ENCODE peak calls at places on chromosomes 6 and 20, in ten cellular contexts. H is mucosa of descending colon, V is BE2C, B is brain microvascular endothelial cell, D is sigmoid colon, A is heart right ventricle, Y is IMR-90, P is lower leg skin, K is AG10803, M is MM.1S. X is an unnamed sample.

GRCh38 chr6:111230351-111231077 is 143.2 kb downstream of the SLC16A10 start:
- DNase-seq in M (no peak), A (no peak), V (no peak), K (peak; percentile 79), Y (peak; percentile 88), P (no peak), D (no peak), H (no peak), B (peak; percentile 22), X (peak; percentile 94)

GRCh38 chr6:140485740-140486467 is 1111.5 kb upstream of the CITED2 start:
- DNase-seq in Y (peak; percentile 95), P (no peak), H (no peak), B (peak; percentile 89), K (peak; percentile 92), D (peak; percentile 66), A (no peak), V (no peak), M (no peak), X (peak; percentile 84)

GRCh38 chr6:61217714-61218113 is 1068.3 kb downstream of the KHDRBS2 start:
- DNase-seq in B (no peak), P (no peak), D (no peak), A (no peak), Y (no peak), V (no peak), K (no peak), M (no peak), H (no peak), X (no peak)

GRCh38 chr6:91523511-91523910 is 936.6 kb upstream of the MAP3K7 start:
- DNase-seq in B (no peak), H (no peak), Y (no peak), A (no peak), K (no peak), P (no peak), V (no peak), D (no peak), M (no peak), X (no peak)

GRCh38 chr20:50191566-50192363 is 1.1 kb downstream of the CEBPB start:
- DNase-seq in B (no peak), M (peak; percentile 67), V (peak; percentile 77), A (peak; percentile 55), H (peak; percentile 76), D (peak; percentile 76), Y (peak; percentile 28), P (no peak), K (peak; percentile 43), X (peak; percentile 44)

GRCh38 chr6:7156666-7157278 is 49.0 kb downstream of the RREB1 start:
- DNase-seq in M (no peak), V (no peak), P (no peak), D (no peak), A (no peak), H (no peak), K (peak; percentile 93), B (peak; percentile 56), Y (peak; percentile 75), X (peak; percentile 86)

GRCh38 chr6:149331043-149331807 is 13.7 kb downstream of the TAB2 start:
- DNase-seq in B (no peak), A (no peak), K (peak; percentile 33), D (no peak), P (no peak), V (no peak), M (no peak), Y (peak; percentile 73), H (no peak), X (no peak)

GRCh38 chr6:85483041-85483700 is 33.3 kb downstream of the NT5E start:
- DNase-seq in H (peak; percentile 90), P (peak; percentile 78), B (peak; percentile 78), A (peak; percentile 79), M (peak; percentile 71), K (peak; percentile 75), V (peak; percentile 77), Y (peak; percentile 71), D (peak; percentile 89), X (peak; percentile 93)

DNA sequence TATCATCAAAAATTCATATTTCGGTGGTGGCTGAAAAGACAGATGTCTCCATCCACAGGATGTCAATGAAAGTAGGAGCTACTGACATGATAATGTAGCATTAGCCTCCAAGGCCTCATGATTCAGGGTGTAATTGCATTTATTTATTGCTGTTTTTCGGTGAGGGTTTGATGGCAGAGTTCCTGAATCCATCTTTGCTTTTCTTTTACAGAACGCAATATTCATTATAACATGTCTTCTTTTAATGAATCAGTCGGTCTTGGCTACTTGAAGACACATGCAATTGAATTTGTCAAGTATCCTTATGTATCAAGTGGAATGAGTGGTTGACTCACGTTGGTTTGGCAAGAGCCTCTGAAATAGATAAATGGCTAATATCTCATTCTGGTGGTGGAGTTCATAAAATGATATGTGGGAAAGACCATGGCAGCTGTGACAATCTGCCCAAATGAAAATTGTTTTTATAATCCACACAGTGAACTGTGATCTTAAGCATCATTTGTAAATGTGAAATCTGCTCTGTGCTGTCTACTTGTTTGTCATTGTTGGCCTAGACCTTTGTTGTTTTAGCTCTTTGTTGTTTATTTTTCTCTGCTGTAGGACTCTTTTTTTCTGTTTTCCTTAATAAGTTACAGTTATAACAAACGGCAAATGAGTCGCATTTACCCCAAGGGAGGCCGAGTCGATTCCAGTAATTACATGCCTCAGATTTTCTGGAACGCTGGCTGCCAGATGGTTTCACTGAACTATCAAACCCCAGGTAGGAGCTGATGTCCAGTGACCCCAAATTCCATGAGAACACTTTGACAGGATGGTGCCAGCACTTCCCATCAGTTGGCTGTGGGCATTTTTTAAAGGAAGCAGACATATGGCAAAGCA is 105.7 kb upstream of the LAMP5 start:
- DNase-seq in D (no peak), K (peak; percentile 73), P (no peak), V (no peak), Y (peak; percentile 75), H (no peak), B (peak; percentile 69), A (no peak), M (no peak), X (peak; percentile 62)
- TF ChIP-seq CTCF in D (no peak), K (no peak), P (no peak), V (no peak), Y (no peak), H (no peak), B (no peak), A (no peak), M (no peak), X (no peak)

GRCh38 chr20:51633430-51633829 is 90.9 kb upstream of the NFATC2 start:
- DNase-seq in M (no peak), A (no peak), P (no peak), K (no peak), Y (no peak), B (no peak), V (no peak), H (no peak), D (no peak), X (no peak)

GRCh38 chr20:51628533-51629398 is 86.2 kb upstream of the NFATC2 start:
- DNase-seq in M (no peak), V (no peak), D (no peak), K (peak; percentile 58), Y (peak; percentile 86), H (no peak), A (no peak), P (no peak), B (peak; percentile 90), X (peak; percentile 73)

GRCh38 chr20:51631953-51632352 is 89.4 kb upstream of the NFATC2 start:
- DNase-seq in D (no peak), M (no peak), K (no peak), B (no peak), H (no peak), A (no peak), V (no peak), P (no peak), Y (no peak), X (no peak)

GRCh38 chr20:51629399-51630058 is 87.0 kb upstream of the NFATC2 start:
- DNase-seq in V (no peak), D (no peak), M (no peak), H (no peak), B (no peak), A (no peak), P (no peak), Y (no peak), K (no peak), X (no peak)

GRCh38 chr20:51631011-51631950 is 88.8 kb upstream of the NFATC2 start:
- DNase-seq in K (peak; percentile 98), V (no peak), D (peak; percentile 94), M (no peak), B (peak; percentile 99), H (no peak), P (peak; percentile 81), Y (peak; percentile 99), A (peak; percentile 34), X (peak; percentile 99)
- H3K4me3 ChIP-seq in K (no peak overlapping the region), V (no peak overlapping the region), D (no peak overlapping the region), M (no peak overlapping the region), B (peak overlapping the region; percentile 1), H (no peak overlapping the region), P (no peak overlapping the region), Y (no peak overlapping the region), A (no peak overlapping the region), X (peak overlapping the region; percentile 25)

DNA sequence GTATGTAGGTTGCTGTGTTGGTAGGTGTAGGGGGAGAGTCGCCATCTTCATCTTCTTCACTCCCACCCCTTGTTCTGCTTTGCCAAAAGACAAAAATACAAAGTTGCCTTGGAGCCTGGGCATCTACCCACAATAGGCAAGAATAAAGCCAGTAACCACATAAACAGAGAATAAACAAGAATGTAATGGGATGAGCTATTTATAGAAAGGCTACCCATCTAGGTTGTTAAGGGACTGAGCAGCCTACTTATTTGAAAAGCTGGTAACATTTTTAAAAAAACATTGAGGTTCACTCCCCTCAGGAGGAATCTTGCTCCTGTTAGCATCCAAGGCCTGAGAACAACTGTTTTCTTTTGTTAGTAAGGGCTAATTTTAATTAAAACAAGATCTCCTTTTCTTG is 301.4 kb upstream of the STXBP5 start:
- DNase-seq in K (peak; percentile 45), M (no peak), B (no peak), P (no peak), V (no peak), D (no peak), H (no peak), A (no peak), Y (no peak), X (no peak)
- TF ChIP-seq CTCF in K (no peak), M (no peak), B (no peak), P (no peak), V (no peak), D (no peak), H (no peak), A (no peak), Y (no peak), X (no peak)

GRCh38 chr6:150416120-150416519 is 47.3 kb downstream of the IYD start:
- DNase-seq in B (no peak), K (no peak), D (no peak), V (no peak), A (no peak), Y (no peak), M (no peak), H (no peak), P (no peak), X (no peak)

GRCh38 chr6:150420428-150420827 is 51.6 kb downstream of the IYD start:
- DNase-seq in D (no peak), P (no peak), M (no peak), A (no peak), H (no peak), B (no peak), V (no peak), Y (no peak), K (no peak), X (no peak)

GRCh38 chr6:150417247-150417646 is 48.4 kb downstream of the IYD start:
- DNase-seq in B (no peak), P (no peak), A (no peak), H (no peak), M (no peak), D (no peak), Y (no peak), V (no peak), K (no peak), X (no peak)

GRCh38 chr6:150418825-150419594 is 50.2 kb downstream of the IYD start:
- DNase-seq in M (peak; percentile 43), A (peak; percentile 75), P (no peak), D (peak; percentile 76), V (peak; percentile 67), Y (peak; percentile 36), K (peak; percentile 56), B (peak; percentile 53), H (peak; percentile 82), X (peak; percentile 69)

GRCh38 chr6:150417899-150418824 is 49.4 kb downstream of the IYD start:
- DNase-seq in H (no peak), M (peak; percentile 67), P (no peak), A (no peak), V (no peak), D (no peak), B (peak; percentile 69), K (peak; percentile 93), Y (peak; percentile 84), X (peak; percentile 94)
- H3K4me3 ChIP-seq in H (no peak overlapping the region), M (no peak overlapping the region), P (no peak overlapping the region), A (peak overlapping the region; percentile 41), V (peak overlapping the region; percentile 38), D (peak overlapping the region; percentile 41), B (peak overlapping the region; percentile 42), K (peak overlapping the region; percentile 49), Y (no peak overlapping the region), X (peak overlapping the region; percentile 57)

X was measured in fibroblast of the aortic adventitia.